ENCODE peak calls at places on chromosomes 2 and 18, in seven cellular contexts. N is Calu3, J is uterus, D is glutamatergic neuron, H is fibroblast of the aortic adventitia, U is fibroblast of mammary gland, B is breast epithelium. Z is an unnamed sample.

GRCh38 chr18:79639072-79639829 is 40.4 kb upstream of the CTDP1 start:
- DNase-seq in N (no peak), J (no peak), D (no peak), H (no peak), U (no peak), B (no peak), Z (no peak)

GRCh38 chr2:215540646-215541045 is 104.8 kb upstream of the FN1 start:
- DNase-seq in N (no peak), J (no peak), D (no peak), H (peak; percentile 98), U (peak; percentile 95), B (no peak), Z (no peak)

GRCh38 chr18:75480487-75480886 is 53.0 kb upstream of the SMIM21 start:
- DNase-seq in N (no peak), J (no peak), D (no peak), H (no peak), U (no peak), B (no peak), Z (no peak)

GRCh38 chr18:35934891-35935290 is 37.6 kb upstream of the RMP24 start:
- DNase-seq in N (no peak), J (no peak), D (no peak), H (no peak), U (no peak), B (no peak), Z (no peak)

GRCh38 chr18:56383349-56383748 is 255.0 kb downstream of the TXNL1 start:
- DNase-seq in N (no peak), J (no peak), D (no peak), H (no peak), U (no peak), B (no peak), Z (no peak)

GRCh38 chr2:95333888-95334338 is 36.8 kb downstream of the KCNIP3 start:
- DNase-seq in N (peak; percentile 78), J (peak; percentile 84), D (peak; percentile 6), H (peak; percentile 33), U (peak; percentile 95), B (peak; percentile 88), Z (no peak)

GRCh38 chr2:64062840-64063239 is 43.6 kb upstream of the VPS54 start:
- DNase-seq in N (peak; percentile 14), J (no peak), D (no peak), H (peak; percentile 63), U (peak; percentile 70), B (no peak), Z (no peak)

GRCh38 chr2:131077182-131077846 is 15.9 kb downstream of the FAM168B start:
- DNase-seq in N (no peak), J (no peak), D (no peak), H (no peak), U (peak; percentile 40), B (no peak), Z (no peak)

GRCh38 chr2:224927671-224928173 is 114.5 kb downstream of the DOCK10 start:
- DNase-seq in N (peak; percentile 13), J (no peak), D (no peak), H (no peak), U (peak; percentile 46), B (no peak), Z (no peak)

GRCh38 chr2:151478011-151478410 is 68.3 kb downstream of the RIF1 start:
- DNase-seq in N (no peak), J (no peak), D (no peak), H (no peak), U (peak; percentile 38), B (no peak), Z (no peak)

GRCh38 chr2:68709421-68709911 is 25.1 kb upstream of the ARHGAP25 start:
- DNase-seq in N (peak; percentile 17), J (no peak), D (no peak), H (peak; percentile 58), U (peak; percentile 53), B (no peak), Z (no peak)

GRCh38 chr2:184558713-184559464 is 39.4 kb upstream of the ZNF804A start:
- DNase-seq in N (no peak), J (no peak), D (no peak), H (peak; percentile 4), U (peak; percentile 49), B (no peak), Z (no peak)

GRCh38 chr18:10059610-10060468 is 146.0 kb downstream of the VAPA start:
- DNase-seq in N (no peak), J (peak; percentile 60), D (no peak), H (no peak), U (no peak), B (no peak), Z (peak; percentile 34)

GRCh38 chr2:73339171-73339678 is 45.9 kb upstream of the EGR4 start:
- DNase-seq in N (no peak), J (no peak), D (no peak), H (no peak), U (no peak), B (no peak), Z (no peak)

GRCh38 chr18:57447154-57447621 is 12.0 kb downstream of the ONECUT2 start:
- DNase-seq in N (peak; percentile 60), J (no peak), D (peak; percentile 62), H (peak; percentile 22), U (peak; percentile 26), B (no peak), Z (no peak)

GRCh38 chr2:143254108-143254507 is 124.9 kb downstream of the ARHGAP15 start:
- DNase-seq in N (no peak), J (no peak), D (no peak), H (no peak), U (no peak), B (no peak), Z (no peak)

GRCh38 chr18:49030692-49031443 is 80.1 kb upstream of the SMAD7 start:
- DNase-seq in N (no peak), J (peak; percentile 6), D (no peak), H (peak; percentile 63), U (peak; percentile 62), B (no peak), Z (no peak)

GRCh38 chr2:190534310-190535118 is at the start of gene NEMP2:
- DNase-seq in N (peak; percentile 82), J (peak; percentile 73), D (peak; percentile 78), H (peak; percentile 35), U (peak; percentile 50), B (peak; percentile 49), Z (peak; percentile 31)

GRCh38 chr18:5868218-5868904 is 27.0 kb downstream of the TMEM200C start:
- DNase-seq in N (peak; percentile 61), J (peak; percentile 35), D (peak; percentile 70), H (peak; percentile 92), U (peak; percentile 89), B (peak; percentile 32), Z (no peak)

GRCh38 chr18:24014062-24014985 is at the start of gene TTC39C:
- DNase-seq in N (peak; percentile 65), J (peak; percentile 78), D (peak; percentile 71), H (peak; percentile 67), U (peak; percentile 68), B (peak; percentile 46), Z (peak; percentile 46)

GRCh38 chr18:24018299-24018910 is 3.9 kb downstream of the TTC39C start:
- DNase-seq in N (no peak), J (no peak), D (no peak), H (no peak), U (no peak), B (no peak), Z (no peak)

GRCh38 chr18:24014986-24015896 is 687 bp downstream of the TTC39C start:
- DNase-seq in N (peak; percentile 35), J (peak; percentile 59), D (peak; percentile 66), H (peak; percentile 87), U (peak; percentile 81), B (peak; percentile 39), Z (no peak)

GRCh38 chr18:24015897-24016631 is 1.5 kb downstream of the TTC39C start:
- DNase-seq in N (no peak), J (no peak), D (no peak), H (no peak), U (no peak), B (no peak), Z (no peak)

DNA sequence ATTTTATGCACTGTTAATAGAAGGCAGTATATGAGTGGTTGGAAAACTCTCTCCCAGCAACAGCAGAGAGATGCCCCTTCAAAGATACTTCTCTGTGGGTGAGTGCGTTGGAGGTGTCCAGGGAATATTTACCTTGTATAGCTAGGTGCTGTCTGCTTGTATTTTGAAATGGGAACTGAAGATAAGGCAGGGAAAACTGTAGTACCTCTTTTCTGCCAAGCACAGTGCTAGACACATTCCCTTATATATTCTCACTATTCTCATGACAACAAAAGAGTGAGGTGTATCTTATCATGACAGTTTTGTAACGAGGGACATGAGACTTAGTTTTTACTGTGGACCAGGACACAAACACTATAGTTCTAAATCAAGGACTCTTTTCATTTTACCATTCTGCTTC is 2.1 kb downstream of the TTC39C start:
- DNase-seq in N (no peak), J (no peak), D (no peak), H (peak; percentile 21), U (peak; percentile 29), B (no peak), Z (no peak)
- TF ChIP-seq CTCF in N (no peak), J (peak; percentile 24), D (peak; percentile 37), H (peak; percentile 57), U (peak; percentile 38), B (peak; percentile 20), Z (no peak)

GRCh38 chr2:210399440-210400041 is 77.0 kb downstream of the LANCL1 start:
- DNase-seq in N (no peak), J (no peak), D (no peak), H (peak; percentile 35), U (peak; percentile 25), B (no peak), Z (no peak)
- TF ChIP-seq CTCF in N (peak; percentile 15), J (no peak), D (peak; percentile 22), H (peak; percentile 36), U (peak; percentile 26), B (no peak), Z (no peak)

DNA sequence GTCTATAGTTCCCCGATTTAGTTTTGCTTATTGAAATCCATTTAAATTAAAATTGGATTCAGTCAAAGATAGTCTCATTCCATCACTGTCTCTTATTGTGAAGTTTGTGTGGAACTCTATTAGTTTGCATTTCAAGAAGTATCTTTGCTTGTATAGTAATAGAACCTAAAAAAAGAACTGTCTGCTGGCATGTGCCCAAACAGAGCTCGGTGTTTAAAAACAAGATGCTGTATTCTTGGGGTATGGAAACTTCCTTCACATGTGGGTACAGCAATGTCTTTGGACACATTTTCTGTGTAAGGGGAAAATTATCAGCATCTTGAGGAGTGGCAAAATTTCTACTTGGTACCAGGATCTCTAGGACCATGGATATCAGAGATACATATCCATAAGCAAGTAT is 292.6 kb downstream of the PLCL1 start:
- DNase-seq in N (no peak), J (no peak), D (no peak), H (no peak), U (no peak), B (no peak), Z (no peak)
- TF ChIP-seq CTCF in N (no peak), J (no peak), D (no peak), H (no peak), U (no peak), B (no peak), Z (no peak)

DNA sequence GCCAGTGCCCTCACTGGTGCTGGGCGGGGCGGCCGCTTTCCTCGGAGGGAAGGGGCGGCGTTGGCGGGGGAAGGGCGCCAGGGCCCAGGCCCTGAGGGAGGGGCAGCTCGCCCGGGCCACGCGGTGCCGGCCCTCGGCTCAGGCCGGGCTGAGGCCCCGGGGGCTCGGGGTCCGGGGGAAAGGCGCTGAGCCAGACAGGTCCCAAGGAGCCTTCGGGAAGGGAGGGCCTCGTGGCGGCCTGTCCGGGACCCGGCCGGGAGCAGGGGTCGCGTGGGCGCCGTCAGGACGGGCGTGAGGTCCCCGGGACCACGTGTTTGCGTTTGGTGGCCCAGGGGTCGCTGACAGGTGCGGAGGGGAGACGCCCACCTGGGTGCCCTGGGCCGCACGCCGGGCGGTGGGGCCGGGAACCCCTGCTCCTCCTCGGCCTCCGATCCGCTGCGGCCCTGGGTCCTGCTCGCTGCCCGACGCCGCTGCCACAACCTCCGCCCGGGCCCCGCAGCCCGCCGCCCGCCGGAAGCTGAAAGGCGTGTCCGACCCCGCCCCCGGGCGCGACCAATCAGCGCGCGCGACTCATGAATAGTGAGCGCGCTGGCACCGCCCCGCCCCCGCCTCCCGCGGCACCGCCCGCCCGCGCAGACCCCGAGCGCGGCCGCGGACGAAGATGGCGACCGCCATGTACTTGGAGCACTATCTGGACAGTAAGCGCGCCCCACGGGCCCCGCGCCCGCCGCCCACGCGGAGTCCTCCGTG is at the start of gene ING5:
- DNase-seq in N (peak; percentile 99), J (peak; percentile 96), D (peak; percentile 99), H (peak; percentile 85), U (peak; percentile 84), B (peak; percentile 96), Z (peak; percentile 93)
- TF ChIP-seq CTCF in N (peak; percentile 36), J (no peak), D (no peak), H (no peak), U (no peak), B (no peak), Z (no peak)